ENCODE peak calls at places on chromosomes 6 and 20, in seven cellular contexts. H is IMR-90, A is H9, J is mesenchymal stem cell, M is H1, X is trophoblast cell, Q is neuronal stem cell. U is an unnamed sample.

GRCh38 chr20:32832664-32833063 is 12.9 kb downstream of the MAPRE1 start:
- DNase-seq in H (no peak), A (no peak), J (no peak), M (no peak), X (no peak), Q (no peak), U (no peak)

GRCh38 chr6:19052219-19052618 is 665.1 kb downstream of the RNF144B start:
- DNase-seq in H (no peak), A (no peak), J (no peak), M (no peak), X (no peak), Q (no peak), U (peak; percentile 39)

GRCh38 chr20:4944518-4944917 is 56.8 kb downstream of the SLC23A2 start:
- DNase-seq in H (peak; percentile 35), A (no peak), J (no peak), M (no peak), X (no peak), Q (no peak), U (no peak)

GRCh38 chr20:3447321-3447720 is 23.5 kb upstream of the ATRN start:
- DNase-seq in H (no peak), A (no peak), J (no peak), M (no peak), X (no peak), Q (no peak), U (no peak)

GRCh38 chr6:56944651-56945050 is 10.3 kb upstream of the BEND6 start:
- DNase-seq in H (no peak), A (no peak), J (no peak), M (no peak), X (no peak), Q (no peak), U (no peak)

GRCh38 chr6:30763618-30764489 is 19.5 kb upstream of the IER3 start:
- DNase-seq in H (peak; percentile 54), A (peak; percentile 59), J (peak; percentile 41), M (no peak), X (peak; percentile 41), Q (no peak), U (peak; percentile 97)

GRCh38 chr6:27066802-27067201 is 180.7 kb upstream of the PRSS16 start:
- DNase-seq in H (no peak), A (no peak), J (no peak), M (no peak), X (no peak), Q (no peak), U (peak; percentile 44)

GRCh38 chr6:17985934-17986655 is 1.3 kb downstream of the KIF13A start:
- DNase-seq in H (no peak), A (no peak), J (no peak), M (no peak), X (no peak), Q (no peak), U (no peak)

GRCh38 chr6:155328539-155329459 is 14.5 kb upstream of the TFB1M start:
- DNase-seq in H (peak; percentile 12), A (no peak), J (no peak), M (no peak), X (no peak), Q (no peak), U (peak; percentile 62)

GRCh38 chr6:44593539-44593944 is 206.0 kb downstream of the CDC5L start:
- DNase-seq in H (peak; percentile 58), A (peak; percentile 83), J (peak; percentile 72), M (peak; percentile 82), X (peak; percentile 17), Q (peak; percentile 45), U (peak; percentile 98)

GRCh38 chr6:53926505-53926904 is 131.7 kb downstream of the LRRC1 start:
- DNase-seq in H (peak; percentile 40), A (no peak), J (no peak), M (no peak), X (no peak), Q (no peak), U (peak; percentile 63)

GRCh38 chr6:170233304-170234205 is 57.3 kb downstream of the DLL1 start:
- DNase-seq in H (no peak), A (no peak), J (no peak), M (no peak), X (no peak), Q (no peak), U (no peak)

GRCh38 chr6:108968325-108968724 is 120.1 kb downstream of the ARMC2 start:
- DNase-seq in H (no peak), A (peak; percentile 78), J (no peak), M (no peak), X (no peak), Q (no peak), U (peak; percentile 57)

GRCh38 chr20:34943808-34944568 is 11.6 kb downstream of the GSS start:
- DNase-seq in H (peak; percentile 61), A (no peak), J (no peak), M (no peak), X (no peak), Q (no peak), U (no peak)

GRCh38 chr6:36610576-36611336 is 16.6 kb downstream of the SRSF3 start:
- DNase-seq in H (no peak), A (no peak), J (no peak), M (no peak), X (no peak), Q (no peak), U (no peak)

GRCh38 chr6:1527098-1527497 is 82.6 kb upstream of the FOXC1 start:
- DNase-seq in H (peak; percentile 58), A (peak; percentile 58), J (no peak), M (no peak), X (no peak), Q (no peak), U (peak; percentile 76)

GRCh38 chr6:50984135-50984534 is 165.5 kb downstream of the TFAP2B start:
- DNase-seq in H (no peak), A (no peak), J (no peak), M (no peak), X (no peak), Q (no peak), U (no peak)

GRCh38 chr6:75830959-75831885 is 82.2 kb downstream of the MYO6 start:
- DNase-seq in H (peak; percentile 77), A (no peak), J (peak; percentile 17), M (no peak), X (no peak), Q (no peak), U (no peak)

DNA sequence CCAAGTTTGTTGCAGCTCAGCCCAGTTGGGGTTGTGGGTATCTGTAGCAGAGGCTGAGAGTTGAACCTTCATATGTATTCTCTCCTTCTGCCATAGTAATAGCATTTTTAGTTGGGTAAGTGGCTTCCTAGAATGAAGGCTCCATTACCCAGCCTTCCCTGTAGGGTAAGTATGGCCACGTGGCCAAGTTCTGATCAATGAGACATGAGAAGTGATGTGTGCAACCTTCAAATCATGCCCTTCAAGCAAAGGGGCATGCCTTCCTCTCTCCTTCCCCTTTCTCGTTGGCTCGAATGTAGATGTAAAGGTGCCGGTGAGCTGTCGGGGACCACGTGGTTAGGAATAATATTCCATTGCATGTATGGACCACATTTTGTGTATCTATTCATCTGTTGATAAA is 12.7 kb upstream of the TRAF3IP2 start:
- DNase-seq in H (no peak), A (no peak), J (no peak), M (no peak), X (no peak), Q (no peak), U (no peak)
- H2BK120ac ChIP-seq in H (no peak overlapping the region), A (no peak overlapping the region), J (no peak overlapping the region), M (no peak overlapping the region), X (no peak overlapping the region), Q (no peak overlapping the region), U (no peak overlapping the region)

GRCh38 chr6:162671580-162672165 is 55.9 kb downstream of the PRKN start:
- DNase-seq in H (no peak), A (no peak), J (no peak), M (no peak), X (no peak), Q (no peak), U (no peak)

GRCh38 chr6:162675503-162675902 is 52.1 kb downstream of the PRKN start:
- DNase-seq in H (no peak), A (no peak), J (no peak), M (no peak), X (no peak), Q (no peak), U (no peak)

GRCh38 chr6:162670345-162670744 is 57.2 kb downstream of the PRKN start:
- DNase-seq in H (no peak), A (no peak), J (no peak), M (no peak), X (no peak), Q (peak; percentile 35), U (peak; percentile 2)

GRCh38 chr6:162680367-162680766 is 47.2 kb downstream of the PRKN start:
- DNase-seq in H (no peak), A (no peak), J (no peak), M (no peak), X (no peak), Q (no peak), U (no peak)

GRCh38 chr6:162674452-162674851 is 53.1 kb downstream of the PRKN start:
- DNase-seq in H (no peak), A (no peak), J (no peak), M (no peak), X (no peak), Q (no peak), U (no peak)
- H2BK120ac ChIP-seq in H (no peak overlapping the region), A (no peak overlapping the region), J (no peak overlapping the region), M (no peak overlapping the region), X (no peak overlapping the region), Q (no peak overlapping the region), U (no peak overlapping the region)

DNA sequence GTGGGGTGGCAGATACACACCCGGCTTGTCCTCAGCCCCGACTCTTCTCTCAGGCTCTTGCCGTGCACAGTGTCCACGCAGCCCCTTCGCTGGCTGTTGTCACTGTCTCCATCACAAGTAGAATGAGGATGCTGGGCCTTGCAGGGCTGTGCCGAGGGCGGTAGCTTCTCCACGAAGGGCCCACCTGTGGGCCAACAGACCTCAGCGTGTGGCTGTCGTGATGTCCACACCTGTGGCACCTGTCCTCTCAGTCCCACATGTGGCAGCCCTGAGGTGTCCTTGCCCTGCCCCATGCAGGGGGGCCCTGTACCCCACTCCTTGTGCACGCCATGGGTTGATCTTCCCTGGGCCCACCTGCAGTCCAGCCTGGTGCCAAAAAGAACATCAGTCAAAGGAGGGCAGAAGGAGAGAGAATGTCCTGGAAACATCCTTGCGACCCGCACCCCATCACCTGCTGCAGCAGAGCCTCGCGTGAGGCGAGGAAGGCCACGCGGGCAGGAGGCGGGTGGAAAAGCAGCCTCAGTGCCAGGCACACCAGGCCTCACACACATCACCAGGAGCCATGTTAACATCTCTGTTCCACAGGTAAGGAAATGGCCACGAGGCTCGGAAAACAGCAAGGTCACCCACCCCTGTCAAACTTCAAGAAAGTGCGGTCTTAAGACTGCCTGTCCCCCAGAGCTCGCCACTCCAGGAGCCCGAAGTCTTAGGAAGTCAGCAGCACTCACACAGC is 22.3 kb upstream of the AFDN start:
- DNase-seq in H (no peak), A (no peak), J (no peak), M (peak; percentile 41), X (no peak), Q (no peak), U (no peak)
- H2BK120ac ChIP-seq in H (no peak overlapping the region), A (no peak overlapping the region), J (no peak overlapping the region), M (no peak overlapping the region), X (no peak overlapping the region), Q (no peak overlapping the region), U (no peak overlapping the region)

GRCh38 chr6:130009148-130009547 is 9.2 kb upstream of the L3MBTL3 start:
- DNase-seq in H (no peak), A (no peak), J (no peak), M (no peak), X (no peak), Q (no peak), U (peak; percentile 20)

GRCh38 chr6:130010387-130010786 is 8.0 kb upstream of the L3MBTL3 start:
- DNase-seq in H (no peak), A (no peak), J (no peak), M (no peak), X (no peak), Q (no peak), U (no peak)

GRCh38 chr6:130012728-130013127 is 5.7 kb upstream of the L3MBTL3 start:
- DNase-seq in H (no peak), A (no peak), J (no peak), M (no peak), X (no peak), Q (no peak), U (no peak)

GRCh38 chr6:130008236-130008873 is 10.0 kb upstream of the L3MBTL3 start:
- DNase-seq in H (no peak), A (no peak), J (no peak), M (no peak), X (no peak), Q (no peak), U (no peak)
- H2BK120ac ChIP-seq in H (no peak overlapping the region), A (no peak overlapping the region), J (no peak overlapping the region), M (no peak overlapping the region), X (no peak overlapping the region), Q (no peak overlapping the region), U (no peak overlapping the region)